ENCODE peak calls at places on chromosome X, in six cellular contexts. B is HepG2, S is IMR-90, W is GM12878, A is K562, D is H1. I is an unnamed sample.

GRCh38 chrX:100625985-100626491 is 10.6 kb downstream of the TSPAN6 start:
- DNase-seq in B (no peak), A (no peak), S (no peak), W (peak; percentile 66), D (no peak), I (no peak)

GRCh38 chrX:81202413-81202794 is 502 bp downstream of the SH3BGRL start:
- DNase-seq in A (no peak), S (peak; percentile 12), W (no peak), D (no peak), B (no peak), I (no peak)

GRCh38 chrX:108171671-108172070 is 80.1 kb downstream of the ATG4A start:
- DNase-seq in S (no peak), W (no peak), A (no peak), D (no peak), B (no peak), I (no peak)

GRCh38 chrX:38831949-38832348 is 30.7 kb downstream of the MID1IP1 start:
- DNase-seq in A (no peak), S (no peak), D (no peak), W (no peak), B (no peak), I (no peak)

GRCh38 chrX:155263854-155264628 is at the start of gene RAB39B:
- DNase-seq in B (peak; percentile 26), S (peak; percentile 68), A (no peak), W (peak; percentile 24), D (peak; percentile 34), I (peak; percentile 51)

GRCh38 chrX:7021991-7022390 is 125.5 kb upstream of the STS start:
- DNase-seq in D (no peak), B (no peak), W (no peak), A (no peak), S (no peak), I (no peak)

GRCh38 chrX:2631743-2632532 is 59.2 kb upstream of the CD99 start:
- DNase-seq in B (no peak), D (no peak), W (no peak), A (no peak), S (no peak), I (no peak)

GRCh38 chrX:117973175-117974075 is 143.2 kb downstream of the KLHL13 start:
- DNase-seq in D (no peak), A (no peak), B (no peak), S (no peak), W (no peak), I (no peak)

GRCh38 chrX:73850124-73851013 is 287.4 kb downstream of the CHIC1 start:
- DNase-seq in D (no peak), B (peak; percentile 1), A (peak; percentile 9), S (peak; percentile 38), W (peak; percentile 62), I (peak; percentile 53)

GRCh38 chrX:32530802-32531403 is 680.4 kb downstream of the DMD start:
- DNase-seq in B (peak; percentile 21), A (peak; percentile 5), S (peak; percentile 52), W (no peak), D (no peak), I (peak; percentile 38)

GRCh38 chrX:12610079-12610478 is 181.1 kb upstream of the PRPS2 start:
- DNase-seq in A (no peak), B (no peak), W (no peak), S (peak; percentile 55), D (no peak), I (no peak)

GRCh38 chrX:137550561-137551305 is 15.2 kb upstream of the ZIC3 start:
- DNase-seq in W (no peak), A (no peak), B (no peak), D (no peak), S (no peak), I (no peak)

GRCh38 chrX:16185725-16186136 is 18.4 kb downstream of the MAGEB17 start:
- DNase-seq in D (no peak), W (peak; percentile 27), B (no peak), A (peak; percentile 30), S (peak; percentile 88), I (peak; percentile 38)

GRCh38 chrX:10259716-10260115 is 102.9 kb downstream of the CLCN4 start:
- DNase-seq in D (no peak), S (peak; percentile 55), W (no peak), B (no peak), A (no peak), I (no peak)

GRCh38 chrX:154019633-154020499 is at the start of gene IRAK1:
- DNase-seq in W (no peak), A (peak; percentile 86), B (no peak), D (no peak), S (peak; percentile 52), I (peak; percentile 47)
- TF ChIP-seq POLR2A in W (peak; percentile 64), A (peak; percentile 53), B (no peak), D (no peak), S (peak; percentile 42), I (peak; percentile 63)

GRCh38 chrX:150229481-150229880 is 133.6 kb upstream of the MAMLD1 start:
- DNase-seq in W (no peak), B (no peak), D (no peak), A (no peak), S (no peak), I (no peak)
- TF ChIP-seq RFX5 in W (no peak), B (no peak), D (no peak), A (no peak), S (no peak), I (no peak)

GRCh38 chrX:49043220-49043986 is at the start of gene TFE3:
- DNase-seq in S (peak; percentile 98), W (peak; percentile 95), B (peak; percentile 97), D (peak; percentile 96), A (peak; percentile 94), I (peak; percentile 91)
- TF ChIP-seq POLR2A in S (peak; percentile 65), W (peak; percentile 45), B (peak; percentile 47), D (no peak), A (no peak), I (peak; percentile 31)

DNA sequence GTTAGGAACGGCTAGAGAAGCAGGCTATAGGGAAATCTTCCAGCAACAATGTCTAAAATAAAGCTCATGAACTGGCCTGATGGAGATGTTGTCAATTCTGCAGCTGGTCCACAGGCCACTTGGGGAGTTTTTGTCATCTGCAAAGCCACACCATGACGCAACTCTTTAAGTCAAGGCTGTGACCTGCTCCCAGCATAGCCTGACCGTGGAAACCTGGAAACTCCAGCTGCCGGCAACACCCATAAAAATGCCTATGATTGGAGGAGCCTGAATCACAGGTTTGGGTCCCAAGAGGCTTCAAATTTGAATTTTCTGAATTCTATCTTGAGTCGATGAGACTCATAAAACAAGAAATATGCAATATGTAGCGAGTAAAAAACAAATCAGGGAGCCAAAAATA is 969.2 kb upstream of the PRKX start:
- DNase-seq in S (no peak), A (no peak), D (no peak), B (no peak), W (no peak), I (no peak)
- TF ChIP-seq RFX5 in S (no peak), A (no peak), D (no peak), B (no peak), W (no peak), I (no peak)

DNA sequence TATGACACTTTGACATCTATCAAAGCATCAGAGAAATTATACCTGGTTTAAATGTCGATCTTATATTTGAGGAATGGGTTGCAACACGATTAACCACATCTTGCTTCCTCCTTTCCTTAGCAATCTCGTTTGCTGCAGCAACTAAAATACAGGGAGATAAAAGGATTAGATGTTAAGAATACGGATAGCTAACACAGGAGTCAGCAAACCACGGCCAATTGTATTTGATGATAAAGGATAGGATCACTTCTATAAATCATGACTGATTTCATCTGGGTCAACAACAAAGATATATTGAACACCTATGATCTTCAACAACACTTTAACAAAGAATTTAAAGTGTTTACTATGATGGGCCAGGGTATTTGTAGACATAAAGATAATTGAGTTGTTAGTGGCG is 5.0 kb downstream of the MAP7D3 start:
- DNase-seq in D (no peak), A (no peak), S (no peak), B (no peak), W (no peak), I (no peak)
- TF ChIP-seq POLR2A in D (no peak), A (no peak), S (no peak), B (no peak), W (no peak), I (no peak)

DNA sequence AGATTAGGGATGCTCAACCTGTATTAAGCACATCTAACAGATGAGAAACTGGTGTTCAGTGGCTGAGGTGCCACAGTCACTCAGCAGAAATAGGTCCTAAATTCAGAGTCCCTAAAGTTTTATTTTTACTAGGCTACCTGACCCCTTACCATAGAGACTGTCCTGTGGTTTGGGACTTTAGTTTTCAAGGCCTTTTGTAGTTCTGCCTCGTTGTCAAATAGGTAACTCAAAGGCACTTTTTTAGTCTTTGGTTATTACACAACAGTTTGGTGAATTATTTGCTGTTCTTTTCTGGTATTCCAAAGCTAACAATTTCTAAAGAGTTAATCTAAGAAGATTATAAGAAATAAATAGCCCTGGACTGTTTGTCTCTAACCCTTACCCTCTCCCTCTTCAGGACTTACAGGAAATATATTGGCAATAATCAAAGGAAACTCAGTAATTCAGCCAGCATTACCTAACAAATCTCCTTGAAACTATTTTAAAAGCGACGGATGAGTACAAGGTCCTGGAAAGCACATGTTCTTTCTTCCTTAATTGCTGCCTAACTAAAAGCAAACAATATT is 12.8 kb upstream of the SERTM2 start:
- DNase-seq in B (no peak), S (no peak), A (no peak), W (no peak), D (no peak), I (no peak)
- TF ChIP-seq RFX5 in B (no peak), S (no peak), A (no peak), W (no peak), D (no peak), I (no peak)

DNA sequence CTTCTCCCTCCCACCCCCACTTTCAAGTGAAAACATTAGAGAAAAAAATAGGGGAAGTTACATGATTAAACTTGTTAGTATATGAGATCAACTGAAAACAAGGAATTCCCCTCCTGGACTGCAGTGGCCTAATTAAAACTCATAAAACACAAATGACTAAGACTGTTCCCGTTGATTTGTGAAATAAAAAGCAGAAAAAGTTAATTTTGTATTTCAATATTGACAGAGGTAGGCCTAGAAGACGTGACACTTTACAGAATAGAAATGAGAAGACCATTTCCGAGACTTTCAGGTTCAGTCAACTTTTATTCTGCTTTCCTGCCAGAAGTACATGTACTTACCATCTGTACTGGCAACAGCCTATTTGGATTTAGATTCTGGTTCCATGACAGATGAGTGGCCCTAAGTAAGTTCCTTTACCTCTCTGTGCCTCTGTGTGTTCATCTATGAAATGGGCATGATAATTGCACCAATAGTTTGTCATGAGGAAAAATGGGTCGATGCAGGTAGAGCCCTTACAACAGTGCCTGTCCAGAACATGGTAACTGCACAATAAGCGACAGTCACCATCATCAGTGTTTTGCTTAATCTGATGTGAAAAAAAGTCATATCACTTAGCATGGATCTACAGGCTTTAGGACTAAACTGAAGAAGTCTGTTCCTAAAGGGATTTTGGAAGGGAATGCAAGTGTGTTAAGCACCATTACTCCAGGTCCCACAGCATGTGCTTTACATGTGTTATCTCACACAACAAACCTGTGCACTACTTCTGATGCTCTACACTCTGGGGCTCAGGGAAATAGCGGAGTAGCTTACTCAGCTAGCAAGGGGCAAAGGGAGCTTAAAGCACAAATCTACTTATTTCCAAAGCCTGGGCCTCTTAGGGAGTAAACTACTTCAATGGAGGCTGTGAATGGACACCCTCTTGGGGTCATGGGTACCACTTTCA is 562.3 kb upstream of the DIPK2B start:
- DNase-seq in S (no peak), D (no peak), B (no peak), A (no peak), W (peak; percentile 45), I (no peak)
- TF ChIP-seq POLR2A in S (no peak), D (no peak), B (no peak), A (no peak), W (no peak), I (no peak)

GRCh38 chrX:20802036-20802435 is 535.3 kb upstream of the RPS6KA3 start:
- DNase-seq in D (no peak), A (no peak), B (no peak), W (no peak), S (no peak), I (no peak)
- TF ChIP-seq RFX5 in D (no peak), A (no peak), B (no peak), W (no peak), S (no peak), I (no peak)

GRCh38 chrX:115029869-115030564 is 12.6 kb upstream of the IL13RA2 start:
- DNase-seq in A (no peak), W (no peak), B (no peak), S (no peak), D (no peak), I (no peak)
- TF ChIP-seq POLR2A in A (no peak), W (no peak), B (no peak), S (no peak), D (no peak), I (no peak)

I was measured in A549.